ENCODE peak calls at places on chromosome 19, in four cellular contexts. One of them, this sample, is unnamed.

GRCh38 chr19:58181902-58182576 is 822 bp upstream of the ZNF274 start:
- DNase-seq in A549: peak; percentile 82
- DNase-seq in sigmoid colon: no peak
- DNase-seq in K562: peak; percentile 84
- DNase-seq in this sample: peak; percentile 21

GRCh38 chr19:35549174-35549788 is 3.9 kb downstream of the TMEM147 start:
- DNase-seq in A549: peak; percentile 88
- DNase-seq in sigmoid colon: no peak
- DNase-seq in K562: peak; percentile 84
- DNase-seq in this sample: peak; percentile 33

GRCh38 chr19:10692673-10693264 is 8.5 kb upstream of the QTRT1 start:
- DNase-seq in A549: no peak
- DNase-seq in sigmoid colon: no peak
- DNase-seq in K562: peak; percentile 20
- DNase-seq in this sample: no peak

GRCh38 chr19:15331419-15332310 is 674 bp downstream of the BRD4 start:
- DNase-seq in A549: peak; percentile 60
- DNase-seq in sigmoid colon: peak; percentile 79
- DNase-seq in K562: peak; percentile 74
- DNase-seq in this sample: no peak

GRCh38 chr19:57903298-57904174 is 12.9 kb downstream of the ZNF417 start:
- DNase-seq in A549: peak; percentile 43
- DNase-seq in sigmoid colon: no peak
- DNase-seq in K562: peak; percentile 12
- DNase-seq in this sample: no peak

GRCh38 chr19:7355151-7355845 is 6.6 kb downstream of the ARHGEF18 start:
- DNase-seq in A549: no peak
- DNase-seq in sigmoid colon: peak; percentile 92
- DNase-seq in K562: no peak
- DNase-seq in this sample: no peak

GRCh38 chr19:24069907-24070657 is 16.9 kb upstream of the ZNF254 start:
- DNase-seq in A549: no peak
- DNase-seq in sigmoid colon: no peak
- DNase-seq in K562: no peak
- DNase-seq in this sample: no peak

GRCh38 chr19:15432629-15433518 is 14.1 kb upstream of the AKAP8L start:
- DNase-seq in A549: peak; percentile 84
- DNase-seq in sigmoid colon: peak; percentile 93
- DNase-seq in K562: peak; percentile 94
- DNase-seq in this sample: peak; percentile 76

GRCh38 chr19:3855321-3855720 is 13.5 kb downstream of the ZFR2 start:
- DNase-seq in A549: peak; percentile 11
- DNase-seq in sigmoid colon: no peak
- DNase-seq in K562: no peak
- DNase-seq in this sample: no peak

GRCh38 chr19:6751189-6751588 is 11.7 kb downstream of the TRIP10 start:
- DNase-seq in A549: no peak
- DNase-seq in sigmoid colon: no peak
- DNase-seq in K562: no peak
- DNase-seq in this sample: no peak

GRCh38 chr19:9861503-9861902 is 26.4 kb downstream of the PIN1 start:
- DNase-seq in A549: no peak
- DNase-seq in sigmoid colon: no peak
- DNase-seq in K562: no peak
- DNase-seq in this sample: no peak

GRCh38 chr19:6674868-6675305 is 4.9 kb upstream of the TNFSF14 start:
- DNase-seq in A549: peak; percentile 35
- DNase-seq in sigmoid colon: no peak
- DNase-seq in K562: peak; percentile 90
- DNase-seq in this sample: no peak

GRCh38 chr19:35107541-35107939 is 8.1 kb upstream of the FXYD3 start:
- DNase-seq in A549: peak; percentile 55
- DNase-seq in sigmoid colon: peak; percentile 80
- DNase-seq in K562: peak; percentile 73
- DNase-seq in this sample: peak; percentile 57

GRCh38 chr19:1967087-1967608 is 26.2 kb downstream of the CSNK1G2 start:
- DNase-seq in A549: no peak
- DNase-seq in sigmoid colon: no peak
- DNase-seq in K562: no peak
- DNase-seq in this sample: no peak

GRCh38 chr19:42683917-42684513 is 56.3 kb downstream of the PSG3 start:
- DNase-seq in A549: peak; percentile 63
- DNase-seq in sigmoid colon: no peak
- DNase-seq in K562: peak; percentile 40
- DNase-seq in this sample: no peak

GRCh38 chr19:9793051-9793591 is 24.6 kb upstream of the ZNF846 start:
- DNase-seq in A549: peak; percentile 33
- DNase-seq in sigmoid colon: peak; percentile 82
- DNase-seq in K562: peak; percentile 61
- DNase-seq in this sample: peak; percentile 27

GRCh38 chr19:7869910-7870511 is 4.2 kb downstream of the PRR36 start:
- DNase-seq in A549: peak; percentile 94
- DNase-seq in sigmoid colon: no peak
- DNase-seq in K562: peak; percentile 96
- DNase-seq in this sample: no peak

GRCh38 chr19:39401549-39402416 is 4.9 kb upstream of the ZFP36 start:
- DNase-seq in A549: peak; percentile 95
- DNase-seq in sigmoid colon: peak; percentile 85
- DNase-seq in K562: peak; percentile 63
- DNase-seq in this sample: no peak

DNA sequence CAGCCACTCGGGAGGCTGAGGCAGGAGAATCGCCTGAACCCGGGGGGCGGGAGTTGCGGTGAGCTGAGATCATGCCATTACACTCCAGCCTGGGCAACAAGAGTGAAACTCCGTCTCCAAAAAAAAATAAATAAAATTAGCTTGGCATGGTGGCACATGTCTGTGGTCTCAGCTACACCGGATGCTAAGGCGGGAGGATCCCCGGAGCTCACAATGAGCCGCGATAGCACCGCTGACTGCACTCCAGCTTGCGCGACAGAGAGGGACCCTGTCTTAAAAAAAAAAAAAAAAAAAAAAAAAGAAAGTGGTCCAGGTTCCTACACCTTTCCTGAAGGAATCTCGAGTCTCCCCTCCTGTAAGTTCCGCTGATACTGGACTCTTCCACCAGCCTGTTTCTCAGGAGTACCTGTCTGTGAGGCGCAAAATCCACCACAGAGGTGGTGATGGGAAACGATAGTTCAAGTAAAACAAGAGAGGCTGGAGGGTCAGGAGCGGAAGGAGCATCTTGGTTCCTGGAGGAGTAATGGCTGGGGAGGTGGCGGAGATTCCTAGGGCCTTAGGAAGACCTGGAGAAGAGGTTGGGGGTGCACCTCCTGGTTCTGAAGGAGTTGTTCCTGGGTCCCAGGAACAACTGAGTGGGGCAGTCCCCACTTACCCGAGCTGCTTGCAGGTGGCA is 468 bp downstream of the FUT1 start:
- DNase-seq in A549: no peak
- DNase-seq in sigmoid colon: no peak
- DNase-seq in K562: no peak
- DNase-seq in this sample: no peak
- H3K4me3 ChIP-seq in A549: peak overlapping the region; percentile 47
- H3K4me3 ChIP-seq in sigmoid colon: peak overlapping the region; percentile 25
- H3K4me3 ChIP-seq in K562: peak overlapping the region; percentile 43
- H3K4me3 ChIP-seq in this sample: peak overlapping the region; percentile 48

GRCh38 chr19:16779539-16780163 is 49.5 kb upstream of the SIN3B start:
- DNase-seq in A549: no peak
- DNase-seq in sigmoid colon: no peak
- DNase-seq in K562: no peak
- DNase-seq in this sample: no peak
- H3K27ac ChIP-seq in A549: no peak overlapping the region
- H3K27ac ChIP-seq in sigmoid colon: no peak overlapping the region
- H3K27ac ChIP-seq in K562: no peak overlapping the region
- H3K27ac ChIP-seq in this sample: no peak overlapping the region

DNA sequence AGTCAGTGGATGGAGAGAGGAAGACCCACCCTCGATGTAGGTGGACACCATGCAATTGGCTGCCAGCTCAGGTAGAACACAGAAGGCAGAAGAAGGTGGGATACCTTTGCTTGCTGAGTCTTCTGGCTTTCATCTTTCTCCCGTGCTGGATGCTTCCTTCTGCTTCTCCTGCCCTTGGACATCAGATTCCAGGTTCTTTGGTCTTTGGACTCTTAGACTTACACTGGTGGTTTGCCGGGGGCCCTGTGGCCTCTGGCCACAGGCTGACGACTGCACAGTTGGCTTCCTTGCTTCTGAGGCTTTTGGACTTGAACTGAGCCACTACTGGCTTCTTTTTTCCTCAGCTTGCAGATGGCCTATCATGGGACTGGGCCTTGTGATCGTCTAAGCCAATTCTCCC is 19.9 kb upstream of the ZNF331 start:
- DNase-seq in A549: no peak
- DNase-seq in sigmoid colon: no peak
- DNase-seq in K562: no peak
- DNase-seq in this sample: no peak
- TF ChIP-seq EP300 in A549: no peak
- TF ChIP-seq EP300 in sigmoid colon: no peak
- TF ChIP-seq EP300 in K562: no peak
- TF ChIP-seq EP300 in this sample: no peak

GRCh38 chr19:942133-942645 is 16.4 kb downstream of the ARID3A start:
- DNase-seq in A549: no peak
- DNase-seq in sigmoid colon: no peak
- DNase-seq in K562: no peak
- DNase-seq in this sample: no peak

GRCh38 chr19:939922-940321 is 14.1 kb downstream of the ARID3A start:
- DNase-seq in A549: no peak
- DNase-seq in sigmoid colon: no peak
- DNase-seq in K562: no peak
- DNase-seq in this sample: no peak

GRCh38 chr19:941292-942132 is 15.7 kb downstream of the ARID3A start:
- DNase-seq in A549: no peak
- DNase-seq in sigmoid colon: no peak
- DNase-seq in K562: no peak
- DNase-seq in this sample: no peak

GRCh38 chr19:939439-939838 is 13.6 kb downstream of the ARID3A start:
- DNase-seq in A549: no peak
- DNase-seq in sigmoid colon: no peak
- DNase-seq in K562: peak; percentile 42
- DNase-seq in this sample: no peak

GRCh38 chr19:940591-941291 is 14.9 kb downstream of the ARID3A start:
- DNase-seq in A549: peak; percentile 68
- DNase-seq in sigmoid colon: peak; percentile 87
- DNase-seq in K562: no peak
- DNase-seq in this sample: peak; percentile 55
- H3K4me3 ChIP-seq in A549: peak overlapping the region; percentile 32
- H3K4me3 ChIP-seq in sigmoid colon: peak overlapping the region; percentile 42
- H3K4me3 ChIP-seq in K562: no peak overlapping the region
- H3K4me3 ChIP-seq in this sample: peak overlapping the region; percentile 1

DNA sequence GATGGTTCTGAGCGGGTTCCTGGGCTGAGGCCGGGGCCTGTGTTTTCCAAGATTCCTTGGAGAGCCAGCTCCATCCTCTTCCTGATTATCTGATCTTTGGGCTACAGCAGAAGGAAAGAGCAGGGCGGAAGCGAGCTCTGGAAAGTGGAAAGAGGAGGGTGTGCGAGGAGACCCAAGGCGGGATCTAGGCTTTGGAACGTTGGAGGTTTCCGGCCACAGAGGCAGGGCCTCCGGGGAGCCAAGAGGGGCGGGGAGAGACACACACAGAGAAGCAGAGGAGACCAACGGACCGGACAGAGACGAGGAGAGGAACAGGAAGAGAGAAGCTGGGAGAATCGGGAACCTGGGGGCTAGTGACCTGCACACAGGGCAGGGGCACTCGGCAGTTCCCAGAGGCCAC is at the start of gene CLEC11A:
- DNase-seq in A549: no peak
- DNase-seq in sigmoid colon: peak; percentile 90
- DNase-seq in K562: peak; percentile 50
- DNase-seq in this sample: no peak
- H3K27ac ChIP-seq in A549: peak within 1 kb of the TSS; percentile 68
- H3K27ac ChIP-seq in sigmoid colon: peak within 1 kb of the TSS; percentile 83
- H3K27ac ChIP-seq in K562: peak within 1 kb of the TSS; percentile 75
- H3K27ac ChIP-seq in this sample: no peak within 1 kb of the TSS

GRCh38 chr19:20925481-20925880 is 2.4 kb downstream of the ZNF85 start:
- DNase-seq in A549: no peak
- DNase-seq in sigmoid colon: no peak
- DNase-seq in K562: no peak
- DNase-seq in this sample: no peak

GRCh38 chr19:20926796-20927195 is 3.7 kb downstream of the ZNF85 start:
- DNase-seq in A549: no peak
- DNase-seq in sigmoid colon: no peak
- DNase-seq in K562: no peak
- DNase-seq in this sample: no peak

GRCh38 chr19:20928371-20928770 is 5.3 kb downstream of the ZNF85 start:
- DNase-seq in A549: no peak
- DNase-seq in sigmoid colon: no peak
- DNase-seq in K562: no peak
- DNase-seq in this sample: no peak

GRCh38 chr19:20923077-20923871 is at the start of gene ZNF85:
- DNase-seq in A549: peak; percentile 23
- DNase-seq in sigmoid colon: peak; percentile 94
- DNase-seq in K562: peak; percentile 46
- DNase-seq in this sample: peak; percentile 95
- TF ChIP-seq EP300 in A549: no peak
- TF ChIP-seq EP300 in sigmoid colon: no peak
- TF ChIP-seq EP300 in K562: no peak
- TF ChIP-seq EP300 in this sample: peak; percentile 72

This sample was measured in tibial nerve.